ENCODE peak calls at places on chromosomes 11 and 22, in five cellular contexts. One of them, this sample, is unnamed.

GRCh38 chr11:65444314-65445051 is 21.9 kb downstream of the NEAT1 start:
- DNase-seq in B cell: peak; percentile 5
- DNase-seq in progenitor cell of endocrine pancreas: no peak
- DNase-seq in epithelial cell of esophagus: peak; percentile 52
- DNase-seq in GM12865: no peak
- DNase-seq in this sample: no peak

GRCh38 chr11:119479685-119480275 is 56.8 kb upstream of the THY1 start:
- DNase-seq in B cell: no peak
- DNase-seq in progenitor cell of endocrine pancreas: no peak
- DNase-seq in epithelial cell of esophagus: peak; percentile 48
- DNase-seq in GM12865: peak; percentile 35
- DNase-seq in this sample: no peak

GRCh38 chr11:69114811-69115523 is 40.8 kb upstream of the SMIM38 start:
- DNase-seq in B cell: no peak
- DNase-seq in progenitor cell of endocrine pancreas: no peak
- DNase-seq in epithelial cell of esophagus: no peak
- DNase-seq in GM12865: no peak
- DNase-seq in this sample: no peak

GRCh38 chr11:83241291-83241946 is 44.7 kb downstream of the CCDC90B start:
- DNase-seq in B cell: no peak
- DNase-seq in progenitor cell of endocrine pancreas: peak; percentile 13
- DNase-seq in epithelial cell of esophagus: peak; percentile 76
- DNase-seq in GM12865: peak; percentile 62
- DNase-seq in this sample: peak; percentile 16

GRCh38 chr11:86222081-86222480 is 22.5 kb upstream of the EED start:
- DNase-seq in B cell: no peak
- DNase-seq in progenitor cell of endocrine pancreas: no peak
- DNase-seq in epithelial cell of esophagus: no peak
- DNase-seq in GM12865: no peak
- DNase-seq in this sample: no peak

GRCh38 chr11:47477323-47477722 is 28.4 kb upstream of the RAPSN start:
- DNase-seq in B cell: no peak
- DNase-seq in progenitor cell of endocrine pancreas: no peak
- DNase-seq in epithelial cell of esophagus: peak; percentile 91
- DNase-seq in GM12865: no peak
- DNase-seq in this sample: no peak

GRCh38 chr11:28482666-28483065 is 374.5 kb downstream of the METTL15 start:
- DNase-seq in B cell: no peak
- DNase-seq in progenitor cell of endocrine pancreas: no peak
- DNase-seq in epithelial cell of esophagus: no peak
- DNase-seq in GM12865: no peak
- DNase-seq in this sample: no peak

GRCh38 chr11:110992481-110992880 is 253.0 kb upstream of the POU2AF2 start:
- DNase-seq in B cell: no peak
- DNase-seq in progenitor cell of endocrine pancreas: no peak
- DNase-seq in epithelial cell of esophagus: no peak
- DNase-seq in GM12865: no peak
- DNase-seq in this sample: no peak

GRCh38 chr11:65653229-65654225 is 9.2 kb downstream of the RELA start:
- DNase-seq in B cell: no peak
- DNase-seq in progenitor cell of endocrine pancreas: no peak
- DNase-seq in epithelial cell of esophagus: no peak
- DNase-seq in GM12865: no peak
- DNase-seq in this sample: no peak

GRCh38 chr11:27349919-27350318 is 13.1 kb downstream of the CCDC34 start:
- DNase-seq in B cell: no peak
- DNase-seq in progenitor cell of endocrine pancreas: no peak
- DNase-seq in epithelial cell of esophagus: no peak
- DNase-seq in GM12865: no peak
- DNase-seq in this sample: no peak

GRCh38 chr22:23693979-23694680 is 3.3 kb downstream of the RGL4 start:
- DNase-seq in B cell: no peak
- DNase-seq in progenitor cell of endocrine pancreas: no peak
- DNase-seq in epithelial cell of esophagus: no peak
- DNase-seq in GM12865: no peak
- DNase-seq in this sample: no peak

GRCh38 chr11:17542249-17542648 is 2.0 kb downstream of the USH1C start:
- DNase-seq in B cell: no peak
- DNase-seq in progenitor cell of endocrine pancreas: no peak
- DNase-seq in epithelial cell of esophagus: no peak
- DNase-seq in GM12865: no peak
- DNase-seq in this sample: no peak

GRCh38 chr11:63945482-63946163 is 6.8 kb downstream of the NAA40 start:
- DNase-seq in B cell: peak; percentile 54
- DNase-seq in progenitor cell of endocrine pancreas: peak; percentile 36
- DNase-seq in epithelial cell of esophagus: peak; percentile 81
- DNase-seq in GM12865: peak; percentile 60
- DNase-seq in this sample: peak; percentile 64

GRCh38 chr11:112780351-112781043 is 180.7 kb upstream of the NCAM1 start:
- DNase-seq in B cell: no peak
- DNase-seq in progenitor cell of endocrine pancreas: no peak
- DNase-seq in epithelial cell of esophagus: peak; percentile 69
- DNase-seq in GM12865: no peak
- DNase-seq in this sample: no peak

GRCh38 chr11:112773256-112773655 is 188.0 kb upstream of the NCAM1 start:
- DNase-seq in B cell: no peak
- DNase-seq in progenitor cell of endocrine pancreas: no peak
- DNase-seq in epithelial cell of esophagus: no peak
- DNase-seq in GM12865: no peak
- DNase-seq in this sample: no peak

GRCh38 chr11:112778091-112778889 is 182.9 kb upstream of the NCAM1 start:
- DNase-seq in B cell: no peak
- DNase-seq in progenitor cell of endocrine pancreas: no peak
- DNase-seq in epithelial cell of esophagus: no peak
- DNase-seq in GM12865: no peak
- DNase-seq in this sample: no peak

GRCh38 chr11:112771847-112772246 is 189.4 kb upstream of the NCAM1 start:
- DNase-seq in B cell: no peak
- DNase-seq in progenitor cell of endocrine pancreas: no peak
- DNase-seq in epithelial cell of esophagus: no peak
- DNase-seq in GM12865: no peak
- DNase-seq in this sample: no peak

GRCh38 chr11:112776834-112777793 is 184.1 kb upstream of the NCAM1 start:
- DNase-seq in B cell: no peak
- DNase-seq in progenitor cell of endocrine pancreas: no peak
- DNase-seq in epithelial cell of esophagus: no peak
- DNase-seq in GM12865: no peak
- DNase-seq in this sample: no peak
- TF ChIP-seq CTCF in B cell: no peak
- TF ChIP-seq CTCF in progenitor cell of endocrine pancreas: no peak
- TF ChIP-seq CTCF in epithelial cell of esophagus: no peak
- TF ChIP-seq CTCF in GM12865: no peak
- TF ChIP-seq CTCF in this sample: no peak

GRCh38 chr11:46392421-46393230 is 1.1 kb upstream of the CHRM4 start:
- DNase-seq in B cell: peak; percentile 99
- DNase-seq in progenitor cell of endocrine pancreas: peak; percentile 86
- DNase-seq in epithelial cell of esophagus: peak; percentile 81
- DNase-seq in GM12865: peak; percentile 84
- DNase-seq in this sample: peak; percentile 95

GRCh38 chr11:46391578-46392420 is at the start of gene CHRM4:
- DNase-seq in B cell: peak; percentile 68
- DNase-seq in progenitor cell of endocrine pancreas: peak; percentile 49
- DNase-seq in epithelial cell of esophagus: no peak
- DNase-seq in GM12865: no peak
- DNase-seq in this sample: peak; percentile 75

GRCh38 chr11:46389450-46390330 is 1.9 kb downstream of the CHRM4 start:
- DNase-seq in B cell: peak; percentile 83
- DNase-seq in progenitor cell of endocrine pancreas: peak; percentile 75
- DNase-seq in epithelial cell of esophagus: peak; percentile 72
- DNase-seq in GM12865: peak; percentile 73
- DNase-seq in this sample: peak; percentile 87

GRCh38 chr11:46390331-46391171 is 1.0 kb downstream of the CHRM4 start:
- DNase-seq in B cell: peak; percentile 64
- DNase-seq in progenitor cell of endocrine pancreas: no peak
- DNase-seq in epithelial cell of esophagus: no peak
- DNase-seq in GM12865: no peak
- DNase-seq in this sample: no peak

DNA sequence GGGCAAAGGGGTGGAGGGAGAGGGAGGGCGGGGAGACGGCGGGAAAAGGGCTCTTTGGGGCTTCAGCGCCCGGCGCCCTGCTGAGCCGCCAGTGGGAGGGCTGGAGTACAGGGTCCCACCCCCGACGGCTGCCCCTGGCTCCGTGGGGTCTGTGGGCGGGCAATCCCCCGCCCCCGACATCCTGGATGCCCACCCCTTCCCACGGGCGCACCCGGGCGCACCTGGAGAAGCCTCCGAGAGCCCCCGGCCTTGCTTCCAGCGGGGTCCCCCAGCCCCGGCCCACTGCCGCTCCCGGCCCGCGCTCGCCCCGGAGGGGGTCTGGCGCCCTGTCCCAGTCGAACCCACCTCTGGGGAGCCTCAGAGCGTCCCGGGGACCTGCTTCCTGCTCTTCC is 394 bp downstream of the CHRM4 start:
- DNase-seq in B cell: no peak
- DNase-seq in progenitor cell of endocrine pancreas: no peak
- DNase-seq in epithelial cell of esophagus: no peak
- DNase-seq in GM12865: no peak
- DNase-seq in this sample: no peak
- TF ChIP-seq CTCF in B cell: no peak
- TF ChIP-seq CTCF in progenitor cell of endocrine pancreas: no peak
- TF ChIP-seq CTCF in epithelial cell of esophagus: no peak
- TF ChIP-seq CTCF in GM12865: no peak
- TF ChIP-seq CTCF in this sample: no peak

GRCh38 chr11:34633990-34634725 is 13.3 kb downstream of the EHF start:
- DNase-seq in B cell: peak; percentile 29
- DNase-seq in progenitor cell of endocrine pancreas: no peak
- DNase-seq in epithelial cell of esophagus: peak; percentile 76
- DNase-seq in GM12865: peak; percentile 61
- DNase-seq in this sample: peak; percentile 41
- TF ChIP-seq CTCF in B cell: no peak
- TF ChIP-seq CTCF in progenitor cell of endocrine pancreas: peak; percentile 6
- TF ChIP-seq CTCF in epithelial cell of esophagus: peak; percentile 14
- TF ChIP-seq CTCF in GM12865: no peak
- TF ChIP-seq CTCF in this sample: no peak

GRCh38 chr22:26797910-26798309 is 140.5 kb downstream of the MIAT start:
- DNase-seq in B cell: no peak
- DNase-seq in progenitor cell of endocrine pancreas: no peak
- DNase-seq in epithelial cell of esophagus: no peak
- DNase-seq in GM12865: peak; percentile 20
- DNase-seq in this sample: no peak
- TF ChIP-seq CTCF in B cell: no peak
- TF ChIP-seq CTCF in progenitor cell of endocrine pancreas: no peak
- TF ChIP-seq CTCF in epithelial cell of esophagus: no peak
- TF ChIP-seq CTCF in GM12865: no peak
- TF ChIP-seq CTCF in this sample: no peak

GRCh38 chr11:36818410-36818809 is 220.4 kb upstream of the RAG2 start:
- DNase-seq in B cell: no peak
- DNase-seq in progenitor cell of endocrine pancreas: no peak
- DNase-seq in epithelial cell of esophagus: peak; percentile 3
- DNase-seq in GM12865: peak; percentile 22
- DNase-seq in this sample: peak; percentile 18
- TF ChIP-seq CTCF in B cell: no peak
- TF ChIP-seq CTCF in progenitor cell of endocrine pancreas: peak; percentile 39
- TF ChIP-seq CTCF in epithelial cell of esophagus: peak; percentile 9
- TF ChIP-seq CTCF in GM12865: peak; percentile 24
- TF ChIP-seq CTCF in this sample: no peak

GRCh38 chr11:1389932-1390587 is at the start of gene BRSK2:
- DNase-seq in B cell: no peak
- DNase-seq in progenitor cell of endocrine pancreas: no peak
- DNase-seq in epithelial cell of esophagus: no peak
- DNase-seq in GM12865: no peak
- DNase-seq in this sample: no peak

GRCh38 chr11:1388763-1389102 is 1.0 kb upstream of the BRSK2 start:
- DNase-seq in B cell: no peak
- DNase-seq in progenitor cell of endocrine pancreas: no peak
- DNase-seq in epithelial cell of esophagus: peak; percentile 19
- DNase-seq in GM12865: no peak
- DNase-seq in this sample: no peak

GRCh38 chr11:1387521-1387920 is 2.2 kb upstream of the BRSK2 start:
- DNase-seq in B cell: no peak
- DNase-seq in progenitor cell of endocrine pancreas: no peak
- DNase-seq in epithelial cell of esophagus: no peak
- DNase-seq in GM12865: no peak
- DNase-seq in this sample: no peak

GRCh38 chr11:1389103-1389931 is 417 bp upstream of the BRSK2 start:
- DNase-seq in B cell: peak; percentile 96
- DNase-seq in progenitor cell of endocrine pancreas: peak; percentile 97
- DNase-seq in epithelial cell of esophagus: peak; percentile 98
- DNase-seq in GM12865: peak; percentile 95
- DNase-seq in this sample: peak; percentile 91

DNA sequence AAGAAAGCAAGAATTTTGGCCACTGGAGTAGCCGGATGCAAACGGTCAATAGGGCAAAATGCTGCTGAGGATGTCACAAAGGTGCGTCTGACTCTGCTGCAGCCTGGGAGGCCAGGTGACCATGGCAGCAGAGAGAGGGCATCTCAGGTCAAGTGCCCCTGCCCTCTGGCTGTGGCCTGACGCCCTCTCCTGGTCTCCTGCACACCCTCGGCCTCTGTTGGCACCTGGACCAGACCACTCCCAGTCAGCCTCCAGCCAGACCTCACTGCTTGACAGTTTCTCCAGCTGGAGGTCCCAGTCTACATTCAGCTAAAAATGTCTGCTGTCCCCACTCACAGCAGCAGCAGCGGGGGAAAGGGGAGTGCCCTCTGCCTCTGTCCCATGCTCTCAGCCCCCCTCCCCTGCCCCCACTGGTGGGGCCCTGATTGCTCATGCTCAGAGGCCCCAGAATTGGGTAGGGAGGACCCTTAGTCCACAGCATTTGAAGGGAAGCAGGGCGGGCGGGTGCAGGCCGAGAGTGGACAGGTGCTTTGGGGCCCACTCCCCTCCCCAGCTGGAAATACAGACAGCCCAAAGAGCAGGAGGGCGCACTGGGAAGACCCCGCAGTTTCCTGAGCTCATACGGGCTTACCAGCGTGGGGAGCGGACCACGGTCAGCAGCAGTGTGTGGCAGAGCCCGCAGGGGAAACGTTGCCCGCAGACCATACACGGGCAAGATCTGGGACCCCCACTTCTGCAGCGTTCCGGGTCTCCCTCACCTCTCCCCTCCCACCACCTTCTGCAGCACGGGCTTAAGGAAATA is 1.6 kb upstream of the BRSK2 start:
- DNase-seq in B cell: no peak
- DNase-seq in progenitor cell of endocrine pancreas: no peak
- DNase-seq in epithelial cell of esophagus: no peak
- DNase-seq in GM12865: no peak
- DNase-seq in this sample: no peak
- TF ChIP-seq CTCF in B cell: no peak
- TF ChIP-seq CTCF in progenitor cell of endocrine pancreas: no peak
- TF ChIP-seq CTCF in epithelial cell of esophagus: no peak
- TF ChIP-seq CTCF in GM12865: peak; percentile 4
- TF ChIP-seq CTCF in this sample: peak; percentile 36

This sample was measured in GM10248.